ENCODE peak calls at places on chromosomes 13 and 19, in four cellular contexts. C is iPS-NIHi11, M is astrocyte, S is D341Med. A is an unnamed sample.

GRCh38 chr19:8135946-8136618 is 13.3 kb downstream of the FBN3 start:
- DNase-seq in C (peak), M (no peak), S (no peak), A (no peak)

GRCh38 chr19:18450934-18451836 is 13.3 kb upstream of the ISYNA1 start:
- DNase-seq in C (peak), M (no peak), S (peak), A (peak)

GRCh38 chr19:4923379-4923747 is 14.1 kb downstream of the UHRF1 start:
- DNase-seq in C (no peak), M (no peak), S (no peak), A (no peak)

GRCh38 chr19:18128044-18128443 is 24.9 kb upstream of the PIK3R2 start:
- DNase-seq in C (no peak), M (no peak), S (no peak), A (no peak)

GRCh38 chr19:10946964-10947657 is 13.7 kb upstream of the SMARCA4 start:
- DNase-seq in C (no peak), M (peak), S (no peak), A (no peak)

GRCh38 chr19:8610041-8610927 is at the start of gene ADAMTS10:
- DNase-seq in C (peak), M (peak), S (peak), A (peak)

GRCh38 chr13:55007681-55008080 is 1979.1 kb downstream of the OLFM4 start:
- DNase-seq in C (no peak), M (no peak), S (no peak), A (no peak)

GRCh38 chr13:40876020-40876738 is 86.8 kb downstream of the SLC25A15 start:
- DNase-seq in C (peak), M (no peak), S (no peak), A (no peak)

GRCh38 chr13:91185294-91185863 is 162.1 kb upstream of the MIR17HG start:
- DNase-seq in C (no peak), M (peak), S (peak), A (no peak)

GRCh38 chr19:38062959-38063786 is 156.2 kb downstream of the SIPA1L3 start:
- DNase-seq in C (no peak), M (peak), S (peak), A (no peak)

GRCh38 chr13:33275916-33276315 is 9.6 kb downstream of the STARD13 start:
- DNase-seq in C (no peak), M (peak), S (no peak), A (no peak)

GRCh38 chr19:50735869-50736268 is 12.7 kb downstream of the CLEC11A start:
- DNase-seq in C (no peak), M (no peak), S (no peak), A (no peak)

GRCh38 chr19:11191273-11191755 is 6.0 kb downstream of the KANK2 start:
- DNase-seq in C (peak), M (peak), S (peak), A (no peak)

A was measured in hippocampal formation.